ENCODE peak calls at places on chromosomes 11 and 22, in four cellular contexts. M is HTR-8/SVneo, Z is DMS153, S is NCI-H1092 treated with DMSO at 0.1 percent for 48 hours. F is an unnamed sample.

GRCh38 chr22:39388261-39389011 is 11.1 kb upstream of the TAB1 start:
- DNase-seq in M (peak; percentile 97), S (peak; percentile 81), Z (peak; percentile 15), F (peak; percentile 91)

GRCh38 chr22:29330753-29331152 is 15.3 kb upstream of the RASL10A start:
- DNase-seq in Z (no peak), S (peak; percentile 76), M (no peak), F (no peak)

GRCh38 chr22:27032121-27032761 is 374.9 kb downstream of the MIAT start:
- DNase-seq in S (peak; percentile 78), Z (peak; percentile 9), M (no peak), F (no peak)

GRCh38 chr11:59901306-59901705 is 22.7 kb downstream of the OOSP3 start:
- DNase-seq in M (no peak), Z (no peak), S (no peak), F (no peak)

GRCh38 chr11:114162719-114163123 is 103.2 kb downstream of the ZBTB16 start:
- DNase-seq in Z (peak; percentile 84), S (peak; percentile 96), M (peak; percentile 86), F (no peak)

GRCh38 chr11:129141748-129142475 is 50.2 kb downstream of the ARHGAP32 start:
- DNase-seq in S (no peak), M (no peak), Z (no peak), F (no peak)

GRCh38 chr11:65471410-65471762 is 27.5 kb upstream of the MALAT1 start:
- DNase-seq in M (peak; percentile 83), S (peak; percentile 43), Z (peak; percentile 69), F (no peak)

GRCh38 chr11:120068114-120068573 is 69.8 kb downstream of the TRIM29 start:
- DNase-seq in Z (peak; percentile 62), M (peak; percentile 70), S (peak; percentile 65), F (peak; percentile 38)

GRCh38 chr11:118672865-118673264 is 6.6 kb downstream of the TREH start:
- DNase-seq in Z (no peak), S (no peak), M (no peak), F (no peak)

GRCh38 chr11:77449060-77449521 is 24.8 kb downstream of the PAK1 start:
- DNase-seq in S (no peak), M (no peak), Z (no peak), F (no peak)

GRCh38 chr11:63970902-63971301 is 3.5 kb upstream of the COX8A start:
- DNase-seq in Z (no peak), M (no peak), S (no peak), F (no peak)

GRCh38 chr11:61666684-61667297 is 13.4 kb upstream of the DAGLA start:
- DNase-seq in M (no peak), Z (no peak), S (no peak), F (peak; percentile 69)

GRCh38 chr11:12079726-12080556 is 30.4 kb upstream of the MICAL2 start:
- DNase-seq in S (no peak), Z (no peak), M (peak; percentile 62), F (no peak)

GRCh38 chr22:41576877-41577276 is 12.8 kb downstream of the PMM1 start:
- DNase-seq in S (peak; percentile 12), M (peak; percentile 47), Z (peak; percentile 13), F (no peak)

GRCh38 chr11:125348141-125348651 is 147.9 kb downstream of the FEZ1 start:
- DNase-seq in S (no peak), Z (no peak), M (no peak), F (no peak)

GRCh38 chr22:23055448-23056179 is 14.7 kb upstream of the GNAZ start:
- DNase-seq in M (no peak), S (no peak), Z (no peak), F (no peak)

GRCh38 chr22:24427500-24428164 is at the start of gene ADORA2A:
- DNase-seq in S (no peak), M (no peak), Z (no peak), F (no peak)

GRCh38 chr22:42612336-42612735 is 2.3 kb downstream of the POLDIP3 start:
- DNase-seq in S (no peak), M (no peak), Z (no peak), F (no peak)

GRCh38 chr11:6911946-6912345 is 8.9 kb upstream of the OR2D3 start:
- DNase-seq in S (no peak), Z (no peak), M (no peak), F (no peak)

GRCh38 chr11:31340903-31341572 is 28.5 kb downstream of the DCDC1 start:
- DNase-seq in S (peak; percentile 17), M (no peak), Z (no peak), F (peak; percentile 6)

GRCh38 chr22:25067851-25068421 is 115.4 kb downstream of the KIAA1671 start:
- DNase-seq in M (no peak), Z (no peak), S (no peak), F (no peak)

GRCh38 chr22:38074181-38075104 is 9.5 kb downstream of the SLC16A8 start:
- DNase-seq in M (no peak), Z (no peak), S (no peak), F (no peak)

F was measured in NCI-H146.